ENCODE peak calls at places on chromosomes 13 and 19, in five cellular contexts. One of them, this sample, is unnamed.

GRCh38 chr13:110556224-110556606 is 5.3 kb downstream of the RAB20 start:
- DNase-seq in SK-N-SH: no peak
- DNase-seq in GM12864: no peak
- DNase-seq in thoracic aorta: no peak
- DNase-seq in astrocyte of the spinal cord: no peak
- DNase-seq in this sample: no peak

GRCh38 chr19:50646074-50646807 is 3.0 kb upstream of the C19orf81 start:
- DNase-seq in SK-N-SH: no peak
- DNase-seq in GM12864: no peak
- DNase-seq in thoracic aorta: no peak
- DNase-seq in astrocyte of the spinal cord: peak; percentile 7
- DNase-seq in this sample: no peak

GRCh38 chr13:75271851-75272250 is 210.1 kb downstream of the TBC1D4 start:
- DNase-seq in thoracic aorta: no peak
- DNase-seq in SK-N-SH: no peak
- DNase-seq in GM12864: no peak
- DNase-seq in astrocyte of the spinal cord: peak; percentile 33
- DNase-seq in this sample: no peak

GRCh38 chr19:1041835-1042685 is 2.2 kb downstream of the ABCA7 start:
- DNase-seq in SK-N-SH: no peak
- DNase-seq in GM12864: no peak
- DNase-seq in thoracic aorta: no peak
- DNase-seq in astrocyte of the spinal cord: no peak
- DNase-seq in this sample: no peak

GRCh38 chr13:77833331-77833863 is 85.2 kb downstream of the EDNRB start:
- DNase-seq in GM12864: no peak
- DNase-seq in SK-N-SH: no peak
- DNase-seq in astrocyte of the spinal cord: peak; percentile 3
- DNase-seq in thoracic aorta: no peak
- DNase-seq in this sample: no peak

GRCh38 chr13:51269039-51269438 is 46.8 kb downstream of the FAM124A start:
- DNase-seq in astrocyte of the spinal cord: peak; percentile 50
- DNase-seq in GM12864: no peak
- DNase-seq in thoracic aorta: no peak
- DNase-seq in SK-N-SH: no peak
- DNase-seq in this sample: no peak

GRCh38 chr19:6439743-6440142 is 6.2 kb upstream of the SLC25A41 start:
- DNase-seq in thoracic aorta: no peak
- DNase-seq in GM12864: no peak
- DNase-seq in astrocyte of the spinal cord: no peak
- DNase-seq in SK-N-SH: no peak
- DNase-seq in this sample: no peak

GRCh38 chr19:4523306-4524110 is 5.2 kb upstream of the PLIN4 start:
- DNase-seq in GM12864: no peak
- DNase-seq in SK-N-SH: peak; percentile 86
- DNase-seq in astrocyte of the spinal cord: no peak
- DNase-seq in thoracic aorta: no peak
- DNase-seq in this sample: peak; percentile 77

GRCh38 chr19:20167020-20167644 is at the start of gene ZNF486:
- DNase-seq in astrocyte of the spinal cord: peak; percentile 94
- DNase-seq in thoracic aorta: peak; percentile 97
- DNase-seq in SK-N-SH: peak; percentile 85
- DNase-seq in GM12864: peak; percentile 87
- DNase-seq in this sample: peak; percentile 97

GRCh38 chr19:29467824-29468401 is 57.9 kb upstream of the VSTM2B start:
- DNase-seq in SK-N-SH: peak; percentile 37
- DNase-seq in thoracic aorta: no peak
- DNase-seq in GM12864: no peak
- DNase-seq in astrocyte of the spinal cord: no peak
- DNase-seq in this sample: no peak

GRCh38 chr19:17757125-17757524 is 5.8 kb downstream of the FCHO1 start:
- DNase-seq in SK-N-SH: peak; percentile 76
- DNase-seq in astrocyte of the spinal cord: peak; percentile 42
- DNase-seq in thoracic aorta: no peak
- DNase-seq in GM12864: no peak
- DNase-seq in this sample: peak; percentile 61

GRCh38 chr19:54905908-54906511 is at the start of gene NCR1:
- DNase-seq in astrocyte of the spinal cord: no peak
- DNase-seq in GM12864: no peak
- DNase-seq in SK-N-SH: no peak
- DNase-seq in thoracic aorta: no peak
- DNase-seq in this sample: no peak

GRCh38 chr13:27573265-27573664 is 47.1 kb downstream of the LNX2 start:
- DNase-seq in GM12864: no peak
- DNase-seq in SK-N-SH: no peak
- DNase-seq in astrocyte of the spinal cord: peak; percentile 52
- DNase-seq in thoracic aorta: no peak
- DNase-seq in this sample: no peak

GRCh38 chr19:15452111-15453047 is 2.6 kb upstream of the WIZ start:
- DNase-seq in astrocyte of the spinal cord: peak; percentile 82
- DNase-seq in GM12864: no peak
- DNase-seq in SK-N-SH: peak; percentile 98
- DNase-seq in thoracic aorta: peak; percentile 49
- DNase-seq in this sample: peak; percentile 92

GRCh38 chr19:35347171-35347929 is at the start of gene FFAR1:
- DNase-seq in SK-N-SH: no peak
- DNase-seq in thoracic aorta: no peak
- DNase-seq in GM12864: peak; percentile 96
- DNase-seq in astrocyte of the spinal cord: no peak
- DNase-seq in this sample: peak; percentile 15

GRCh38 chr19:287381-287871 is 3.8 kb downstream of the PLPP2 start:
- DNase-seq in SK-N-SH: no peak
- DNase-seq in astrocyte of the spinal cord: no peak
- DNase-seq in GM12864: no peak
- DNase-seq in thoracic aorta: no peak
- DNase-seq in this sample: no peak

GRCh38 chr13:46184277-46184699 is 2.3 kb upstream of the LCP1 start:
- DNase-seq in astrocyte of the spinal cord: no peak
- DNase-seq in GM12864: peak; percentile 73
- DNase-seq in SK-N-SH: peak; percentile 24
- DNase-seq in thoracic aorta: no peak
- DNase-seq in this sample: no peak

GRCh38 chr13:66138172-66138811 is 1091.8 kb downstream of the PCDH9 start:
- DNase-seq in SK-N-SH: no peak
- DNase-seq in thoracic aorta: no peak
- DNase-seq in astrocyte of the spinal cord: no peak
- DNase-seq in GM12864: no peak
- DNase-seq in this sample: no peak

GRCh38 chr13:111398196-111398595 is 77.8 kb downstream of the TEX29 start:
- DNase-seq in SK-N-SH: no peak
- DNase-seq in astrocyte of the spinal cord: no peak
- DNase-seq in thoracic aorta: no peak
- DNase-seq in GM12864: no peak
- DNase-seq in this sample: no peak

GRCh38 chr13:91946498-91947070 is 548.2 kb downstream of the GPC5 start:
- DNase-seq in GM12864: no peak
- DNase-seq in thoracic aorta: no peak
- DNase-seq in astrocyte of the spinal cord: peak; percentile 8
- DNase-seq in SK-N-SH: peak; percentile 63
- DNase-seq in this sample: no peak

GRCh38 chr19:56834564-56835375 is 5.8 kb downstream of the PEG3 start:
- DNase-seq in GM12864: no peak
- DNase-seq in thoracic aorta: no peak
- DNase-seq in astrocyte of the spinal cord: no peak
- DNase-seq in SK-N-SH: no peak
- DNase-seq in this sample: no peak

GRCh38 chr19:6489278-6490061 is 7.9 kb upstream of the DENND1C start:
- DNase-seq in SK-N-SH: no peak
- DNase-seq in thoracic aorta: no peak
- DNase-seq in GM12864: peak; percentile 57
- DNase-seq in astrocyte of the spinal cord: no peak
- DNase-seq in this sample: no peak

GRCh38 chr13:51221674-51222509 is at the start of gene FAM124A:
- DNase-seq in GM12864: no peak
- DNase-seq in astrocyte of the spinal cord: no peak
- DNase-seq in thoracic aorta: no peak
- DNase-seq in SK-N-SH: peak; percentile 89
- DNase-seq in this sample: peak; percentile 49

GRCh38 chr13:47798906-47799305 is 202.2 kb downstream of the SUCLA2 start:
- DNase-seq in astrocyte of the spinal cord: peak; percentile 25
- DNase-seq in GM12864: no peak
- DNase-seq in SK-N-SH: no peak
- DNase-seq in thoracic aorta: no peak
- DNase-seq in this sample: no peak

GRCh38 chr13:23392313-23392712 is 41.2 kb downstream of the SACS start:
- DNase-seq in SK-N-SH: no peak
- DNase-seq in astrocyte of the spinal cord: no peak
- DNase-seq in GM12864: no peak
- DNase-seq in thoracic aorta: no peak
- DNase-seq in this sample: no peak

GRCh38 chr19:17860993-17861360 is 1.3 kb downstream of the RPL18A start:
- DNase-seq in GM12864: no peak
- DNase-seq in SK-N-SH: no peak
- DNase-seq in astrocyte of the spinal cord: no peak
- DNase-seq in thoracic aorta: no peak
- DNase-seq in this sample: no peak

DNA sequence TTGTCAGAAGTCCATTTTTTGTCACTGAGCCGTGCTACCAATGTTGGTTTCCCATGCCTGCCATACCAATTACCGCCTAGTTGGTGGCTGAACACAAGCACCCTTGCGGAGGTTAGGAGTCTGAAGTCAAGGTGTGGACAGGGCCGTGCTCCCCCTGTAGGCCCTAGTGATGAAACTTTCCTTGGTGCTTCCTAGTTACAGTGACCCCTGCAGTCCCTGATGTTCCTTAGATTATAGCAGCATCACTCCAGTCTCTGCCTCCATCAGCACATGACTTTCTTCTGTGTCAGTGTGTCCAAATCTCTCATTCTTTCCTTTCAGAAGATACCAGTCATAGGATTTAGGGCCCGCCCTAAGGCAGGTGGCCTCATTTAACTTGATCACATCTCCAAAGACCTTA is 99.0 kb downstream of the MYO16 start:
- DNase-seq in thoracic aorta: no peak
- DNase-seq in GM12864: no peak
- DNase-seq in astrocyte of the spinal cord: no peak
- DNase-seq in SK-N-SH: no peak
- DNase-seq in this sample: no peak
- TF ChIP-seq CTCF in thoracic aorta: no peak
- TF ChIP-seq CTCF in GM12864: peak; percentile 2
- TF ChIP-seq CTCF in astrocyte of the spinal cord: no peak
- TF ChIP-seq CTCF in SK-N-SH: no peak
- TF ChIP-seq CTCF in this sample: no peak

DNA sequence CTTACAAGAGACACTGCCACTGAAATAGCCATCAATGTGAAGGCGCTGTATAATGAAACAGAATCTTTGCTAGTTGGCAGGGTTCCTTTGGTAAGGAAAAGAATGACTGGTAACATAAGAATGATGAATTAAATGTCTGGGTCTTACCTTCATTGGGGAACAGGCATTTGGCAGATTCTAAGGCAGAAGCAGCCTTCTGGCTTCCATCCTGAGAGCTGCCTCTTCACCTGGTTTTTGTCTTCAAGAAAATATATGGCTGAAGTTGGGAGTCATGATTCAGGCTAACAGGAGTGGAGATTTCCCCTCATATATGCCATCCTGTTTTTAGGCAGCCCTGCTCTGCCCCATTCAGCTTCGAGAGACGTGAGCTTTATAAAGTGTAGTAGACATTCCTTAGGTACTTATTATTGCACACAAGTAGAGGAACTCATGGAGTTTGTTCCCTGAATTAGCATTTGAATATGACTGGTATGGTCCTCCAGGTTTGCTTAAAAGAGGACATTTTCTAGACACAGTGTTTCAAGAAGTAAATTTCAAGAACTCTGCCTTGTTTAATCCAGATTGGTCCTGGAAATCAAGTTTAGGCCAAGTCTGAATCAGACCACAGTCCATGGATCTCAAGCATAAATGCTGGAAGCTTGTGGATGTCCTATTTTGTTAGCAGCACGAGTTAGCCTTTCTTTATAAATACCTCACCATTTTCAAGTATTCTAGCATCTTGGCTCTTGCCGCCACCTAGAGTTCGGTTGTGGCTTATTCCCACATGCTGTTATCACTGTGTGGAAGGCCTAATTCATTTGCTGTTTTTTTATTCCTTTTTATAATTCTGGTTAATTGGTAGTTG is 56.2 kb upstream of the AKAP11 start:
- DNase-seq in astrocyte of the spinal cord: peak; percentile 60
- DNase-seq in GM12864: no peak
- DNase-seq in SK-N-SH: peak; percentile 9
- DNase-seq in thoracic aorta: no peak
- DNase-seq in this sample: no peak
- TF ChIP-seq CTCF in astrocyte of the spinal cord: peak; percentile 67
- TF ChIP-seq CTCF in GM12864: peak; percentile 55
- TF ChIP-seq CTCF in SK-N-SH: peak; percentile 67
- TF ChIP-seq CTCF in thoracic aorta: peak; percentile 14
- TF ChIP-seq CTCF in this sample: no peak

GRCh38 chr13:55516610-55517009 is 1624.1 kb upstream of the PRR20A start:
- DNase-seq in GM12864: no peak
- DNase-seq in SK-N-SH: no peak
- DNase-seq in thoracic aorta: no peak
- DNase-seq in astrocyte of the spinal cord: no peak
- DNase-seq in this sample: no peak

GRCh38 chr13:55517312-55517711 is 1623.4 kb upstream of the PRR20A start:
- DNase-seq in astrocyte of the spinal cord: no peak
- DNase-seq in SK-N-SH: peak; percentile 1
- DNase-seq in thoracic aorta: no peak
- DNase-seq in GM12864: no peak
- DNase-seq in this sample: no peak
- TF ChIP-seq CTCF in astrocyte of the spinal cord: no peak
- TF ChIP-seq CTCF in SK-N-SH: peak; percentile 47
- TF ChIP-seq CTCF in thoracic aorta: no peak
- TF ChIP-seq CTCF in GM12864: no peak
- TF ChIP-seq CTCF in this sample: no peak

DNA sequence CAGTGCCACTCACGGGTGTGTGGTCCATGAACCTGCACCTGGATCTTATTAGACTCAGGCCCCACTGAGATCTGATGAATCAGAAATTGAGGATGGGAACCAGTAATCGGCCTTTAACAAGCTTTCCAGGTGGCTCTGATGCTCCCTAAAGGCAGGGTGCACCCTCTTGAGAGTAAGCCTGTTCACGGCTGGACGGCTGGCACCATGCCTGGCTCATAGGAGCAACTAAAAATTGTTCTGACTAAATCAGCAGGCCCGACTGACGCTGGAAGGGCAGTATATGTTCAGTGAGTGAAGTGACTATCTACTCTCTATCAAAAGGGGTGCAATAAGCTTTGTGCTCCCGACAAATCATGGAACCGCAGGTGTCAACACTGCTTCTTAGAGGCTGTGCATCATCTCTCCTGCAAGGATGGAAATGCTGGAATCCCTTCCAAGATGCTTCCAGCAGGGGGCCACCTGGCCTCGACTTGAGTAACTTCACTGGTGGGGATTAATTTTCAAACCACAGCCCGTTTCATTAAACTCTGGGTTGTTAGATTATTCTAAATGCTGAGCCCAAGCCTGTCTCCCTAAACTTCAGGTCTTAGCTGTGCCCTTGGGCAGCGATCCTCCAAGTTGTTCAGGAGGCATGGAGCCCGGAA is 28.4 kb downstream of the TMTC4 start:
- DNase-seq in SK-N-SH: peak; percentile 40
- DNase-seq in astrocyte of the spinal cord: peak; percentile 44
- DNase-seq in GM12864: no peak
- DNase-seq in thoracic aorta: no peak
- DNase-seq in this sample: no peak
- TF ChIP-seq CTCF in SK-N-SH: peak; percentile 56
- TF ChIP-seq CTCF in astrocyte of the spinal cord: peak; percentile 61
- TF ChIP-seq CTCF in GM12864: peak; percentile 24
- TF ChIP-seq CTCF in thoracic aorta: peak; percentile 12
- TF ChIP-seq CTCF in this sample: no peak

This sample was measured in ovary.